ENCODE peak calls at places on chromosome 3, in ten cellular contexts. L is suprapubic skin, H is NB4, T is B cell, W is foreskin fibroblast, B is MM.1S, F is OCI-LY7, C is Caco-2, Y is GM13976, X is cardiac muscle cell. P is an unnamed sample.

GRCh38 chr3:128277378-128278049 is 124.2 kb downstream of the EEFSEC start:
- DNase-seq in W (no peak), Y (no peak), F (no peak), B (no peak), T (no peak), C (no peak), L (peak), H (no peak), X (no peak), P (no peak)

GRCh38 chr3:150376001-150376848 is 31.9 kb upstream of the TSC22D2 start:
- DNase-seq in X (peak), H (peak), W (peak), C (peak), Y (no peak), L (no peak), B (no peak), F (no peak), T (no peak), P (no peak)

GRCh38 chr3:183203670-183204069 is 41.1 kb upstream of the LAMP3 start:
- DNase-seq in C (no peak), X (no peak), Y (no peak), W (no peak), L (no peak), H (no peak), F (no peak), T (no peak), B (no peak), P (no peak)

GRCh38 chr3:31343075-31343474 is 189.7 kb upstream of the STT3B start:
- DNase-seq in Y (no peak), W (peak), H (no peak), X (no peak), F (no peak), C (no peak), T (no peak), B (no peak), L (no peak), P (no peak)

GRCh38 chr3:78992830-78993229 is 775.0 kb downstream of the ROBO1 start:
- DNase-seq in L (no peak), Y (no peak), W (no peak), X (no peak), T (no peak), C (no peak), F (no peak), B (no peak), H (no peak), P (no peak)

GRCh38 chr3:114299421-114299820 is 5.6 kb downstream of the TIGIT start:
- DNase-seq in L (no peak), H (peak), X (peak), F (no peak), W (peak), B (no peak), T (peak), C (peak), Y (no peak), P (no peak)

GRCh38 chr3:146503459-146504202 is 34.3 kb upstream of the PLSCR2 start:
- DNase-seq in Y (peak), X (no peak), B (no peak), C (peak), T (no peak), L (no peak), H (peak), W (peak), F (no peak), P (peak)

GRCh38 chr3:119294889-119295769 is 946 bp downstream of the ARHGAP31 start:
- DNase-seq in F (peak), L (peak), B (peak), C (peak), X (peak), H (peak), W (peak), Y (peak), T (peak), P (peak)

GRCh38 chr3:72629191-72629611 is 219.0 kb downstream of the SHQ1 start:
- DNase-seq in X (no peak), C (no peak), L (no peak), B (no peak), H (peak), T (peak), W (no peak), Y (peak), F (peak), P (peak)

GRCh38 chr3:9135930-9136525 is 113.4 kb downstream of the SRGAP3 start:
- DNase-seq in C (no peak), Y (no peak), H (no peak), L (no peak), B (no peak), F (no peak), X (peak), T (no peak), W (no peak), P (peak)

GRCh38 chr3:158093526-158093925 is 12.7 kb downstream of the SHOX2 start:
- DNase-seq in C (no peak), L (no peak), T (no peak), H (no peak), B (no peak), X (no peak), F (no peak), W (peak), Y (no peak), P (no peak)

GRCh38 chr3:158094235-158094916 is 11.8 kb downstream of the SHOX2 start:
- DNase-seq in L (no peak), B (no peak), W (no peak), Y (peak), X (no peak), H (no peak), T (no peak), F (no peak), C (no peak), P (peak)

GRCh38 chr3:158094917-158095301 is 11.3 kb downstream of the SHOX2 start:
- DNase-seq in T (peak), L (no peak), X (no peak), C (no peak), B (no peak), F (no peak), Y (peak), W (no peak), H (no peak), P (peak)

GRCh38 chr3:158095302-158095997 is 10.8 kb downstream of the SHOX2 start:
- DNase-seq in Y (peak), X (no peak), H (no peak), W (no peak), T (no peak), C (no peak), L (no peak), B (no peak), F (no peak), P (peak)

DNA sequence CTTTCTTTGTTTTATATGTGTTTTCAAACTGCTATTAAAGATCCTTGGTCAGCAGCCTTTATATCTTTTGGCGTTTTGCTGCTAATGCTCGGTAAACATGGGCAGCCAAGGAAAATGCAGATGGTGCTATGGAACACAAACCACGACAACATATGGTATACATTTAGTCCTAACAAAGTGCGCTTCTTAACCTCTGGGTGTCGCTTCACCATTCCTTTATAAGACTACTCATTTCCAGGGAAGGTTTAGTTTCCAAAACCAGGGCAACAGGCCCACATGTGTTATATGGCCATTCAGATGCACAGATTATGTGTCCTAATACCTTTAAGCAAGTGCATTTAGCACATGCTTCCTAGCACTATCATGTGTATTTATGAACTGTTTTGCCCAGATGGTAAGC is 14.7 kb downstream of the SHOX2 start:
- DNase-seq in W (peak), H (no peak), X (no peak), C (no peak), F (no peak), L (no peak), T (no peak), Y (no peak), B (no peak), P (no peak)
- TF ChIP-seq CTCF in W (peak), H (no peak), X (peak), C (peak), F (no peak), L (no peak), T (no peak), Y (no peak), B (no peak), P (peak)

DNA sequence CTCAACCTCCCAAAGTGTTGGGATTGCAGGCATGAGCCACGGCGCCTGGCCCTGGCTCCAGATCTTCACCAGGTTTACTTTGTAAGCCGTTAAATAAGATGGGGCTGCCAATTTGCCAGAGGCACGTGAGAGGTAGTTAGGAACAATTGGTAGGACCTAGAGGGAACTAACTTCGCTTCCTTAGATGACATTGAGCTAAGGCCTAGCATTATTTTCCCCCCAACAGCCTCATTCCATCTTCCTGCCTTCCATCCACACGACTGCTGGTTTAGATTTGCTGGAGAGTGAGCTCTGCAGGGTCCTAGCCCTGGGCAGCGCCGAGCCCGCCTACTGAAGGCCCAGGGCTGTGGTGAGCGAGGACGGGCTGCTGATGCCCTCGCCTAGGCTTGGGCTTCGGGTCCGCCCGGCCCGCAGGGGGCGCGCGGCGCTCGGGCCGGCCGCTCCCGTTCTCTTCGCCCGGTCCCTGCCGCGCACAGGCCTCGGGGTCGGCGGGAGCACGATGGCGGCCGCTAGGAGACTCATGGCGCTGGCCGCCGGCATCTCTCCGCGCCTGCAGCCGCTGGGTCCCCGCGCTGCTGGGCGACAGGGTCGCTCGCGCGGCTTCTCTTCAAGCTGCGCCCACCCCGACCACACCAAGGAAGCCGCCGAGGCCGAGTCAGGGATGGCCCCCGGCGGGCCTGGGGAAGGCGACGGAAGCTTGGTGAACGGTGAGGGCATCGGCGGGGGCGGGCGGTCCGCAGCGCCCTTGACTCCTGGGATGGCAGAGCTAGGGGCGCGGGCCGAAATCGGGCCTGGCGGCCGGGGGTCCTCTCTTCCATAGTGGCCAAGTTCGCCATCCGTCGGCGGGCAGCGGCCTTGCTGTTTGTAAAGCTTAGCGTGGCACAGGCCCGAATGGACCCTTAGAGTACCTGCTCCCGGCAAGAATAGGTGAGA is 21.9 kb downstream of the DHX30 start:
- DNase-seq in X (peak), T (peak), W (peak), L (peak), C (peak), H (peak), F (peak), B (peak), Y (peak), P (peak)
- TF ChIP-seq CTCF in X (peak), T (peak), W (peak), L (peak), C (peak), H (peak), F (peak), B (peak), Y (peak), P (peak)

DNA sequence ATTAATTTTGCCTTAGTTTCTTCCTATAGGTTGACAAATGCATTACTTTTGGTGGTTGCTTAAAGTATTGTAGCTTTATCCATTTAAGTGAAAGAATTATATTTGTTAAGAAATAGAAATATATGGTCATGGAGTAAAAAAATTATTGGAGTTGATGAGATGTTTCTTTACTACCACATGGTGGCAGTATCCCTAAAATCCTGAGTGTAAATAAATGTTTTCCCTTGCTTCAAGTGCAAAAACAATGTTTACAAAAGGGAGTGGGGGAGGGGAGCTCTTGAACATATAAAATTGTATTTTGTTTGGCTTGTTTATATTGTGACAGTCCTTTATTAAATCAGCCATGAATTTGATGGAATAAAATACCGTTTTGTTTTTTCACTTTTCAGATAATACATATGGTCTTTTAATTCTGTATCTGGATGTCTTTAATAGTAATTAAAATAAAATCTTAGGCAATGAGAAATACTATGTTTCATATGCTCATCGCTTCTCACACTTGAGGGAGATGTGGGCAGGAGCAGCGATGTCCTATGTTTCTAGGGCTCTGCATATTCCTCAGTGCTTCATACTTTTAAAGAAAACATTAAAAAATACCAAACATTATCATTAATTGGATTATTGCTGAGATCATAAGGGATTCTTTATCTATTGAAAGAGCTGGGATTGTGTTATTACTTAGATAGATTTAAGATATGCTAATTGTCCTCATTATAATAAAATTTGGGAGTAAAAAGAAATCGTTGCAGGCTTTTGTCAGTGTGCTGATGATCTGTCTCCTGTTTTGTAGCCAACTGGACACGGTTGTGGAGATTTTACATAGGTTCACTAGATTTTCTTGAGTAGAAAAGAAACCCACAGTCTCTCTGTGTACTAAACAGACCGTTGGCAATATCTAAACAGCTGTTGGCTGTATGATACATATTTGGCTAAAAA is 349.7 kb downstream of the TUSC7 start:
- DNase-seq in F (peak), L (no peak), Y (no peak), B (peak), W (peak), C (peak), T (no peak), H (peak), X (peak), P (no peak)
- TF ChIP-seq CTCF in F (peak), L (peak), Y (no peak), B (peak), W (peak), C (peak), T (no peak), H (peak), X (peak), P (peak)

GRCh38 chr3:49654176-49654825 is 19.9 kb upstream of the APEH start:
- DNase-seq in Y (no peak), F (no peak), L (no peak), H (no peak), W (no peak), T (no peak), C (no peak), B (no peak), X (no peak), P (no peak)

GRCh38 chr3:49654955-49655556 is 19.1 kb upstream of the APEH start:
- DNase-seq in W (no peak), L (no peak), T (no peak), Y (no peak), F (no peak), H (no peak), B (peak), C (no peak), X (no peak), P (no peak)

GRCh38 chr3:49657208-49657915 is 16.8 kb upstream of the APEH start:
- DNase-seq in L (no peak), T (no peak), X (no peak), H (no peak), F (no peak), Y (no peak), B (no peak), C (no peak), W (no peak), P (no peak)

GRCh38 chr3:49655731-49656285 is 18.3 kb upstream of the APEH start:
- DNase-seq in C (no peak), X (no peak), H (no peak), F (no peak), Y (no peak), T (no peak), L (no peak), B (no peak), W (no peak), P (no peak)

GRCh38 chr3:49656541-49657112 is 17.5 kb upstream of the APEH start:
- DNase-seq in X (no peak), W (peak), Y (no peak), B (no peak), C (peak), L (no peak), T (no peak), H (peak), F (no peak), P (no peak)
- TF ChIP-seq CTCF in X (peak), W (no peak), Y (no peak), B (peak), C (peak), L (no peak), T (no peak), H (no peak), F (no peak), P (no peak)

DNA sequence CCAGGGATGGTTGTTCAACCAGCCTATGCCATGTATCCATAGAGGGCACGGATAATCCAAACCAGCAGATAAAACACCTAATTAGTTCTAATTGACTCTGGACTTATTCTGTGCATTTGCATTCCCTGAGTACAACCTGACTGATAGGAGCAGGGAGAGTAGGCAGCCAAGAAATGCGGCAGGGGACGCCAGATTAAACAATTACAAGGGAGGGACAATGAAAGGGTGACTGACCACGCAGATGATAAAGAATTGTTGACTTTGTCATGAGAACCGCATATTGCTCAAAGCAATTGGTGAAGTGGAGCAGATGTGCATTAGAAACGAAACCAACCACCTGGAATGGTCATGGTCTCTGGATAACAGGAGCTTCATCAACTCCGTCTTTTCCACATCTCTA is 369.1 kb upstream of the FRG2C start:
- DNase-seq in C (no peak), X (no peak), L (no peak), Y (no peak), W (no peak), H (no peak), T (no peak), B (no peak), F (no peak), P (no peak)
- TF ChIP-seq CTCF in C (no peak), X (no peak), L (no peak), Y (no peak), W (no peak), H (no peak), T (no peak), B (no peak), F (no peak), P (no peak)

GRCh38 chr3:25468866-25469319 is 40.8 kb downstream of the RARB start:
- DNase-seq in T (no peak), W (peak), C (no peak), F (no peak), Y (no peak), L (peak), X (peak), B (no peak), H (no peak), P (no peak)
- TF ChIP-seq CTCF in T (no peak), W (peak), C (peak), F (no peak), Y (no peak), L (peak), X (peak), B (no peak), H (no peak), P (no peak)

GRCh38 chr3:5728085-5728484 is 540.6 kb downstream of the EDEM1 start:
- DNase-seq in F (no peak), W (no peak), L (no peak), C (no peak), B (no peak), T (no peak), X (no peak), Y (no peak), H (no peak), P (no peak)

GRCh38 chr3:5731100-5731499 is 543.6 kb downstream of the EDEM1 start:
- DNase-seq in B (no peak), W (no peak), L (no peak), H (peak), C (peak), X (no peak), T (no peak), F (peak), Y (peak), P (peak)

GRCh38 chr3:5732081-5732480 is 544.6 kb downstream of the EDEM1 start:
- DNase-seq in B (no peak), L (no peak), X (no peak), C (no peak), T (no peak), W (no peak), Y (no peak), F (no peak), H (no peak), P (no peak)

GRCh38 chr3:5726618-5727017 is 539.1 kb downstream of the EDEM1 start:
- DNase-seq in H (no peak), T (no peak), B (no peak), L (no peak), X (no peak), Y (no peak), F (no peak), W (no peak), C (no peak), P (no peak)

DNA sequence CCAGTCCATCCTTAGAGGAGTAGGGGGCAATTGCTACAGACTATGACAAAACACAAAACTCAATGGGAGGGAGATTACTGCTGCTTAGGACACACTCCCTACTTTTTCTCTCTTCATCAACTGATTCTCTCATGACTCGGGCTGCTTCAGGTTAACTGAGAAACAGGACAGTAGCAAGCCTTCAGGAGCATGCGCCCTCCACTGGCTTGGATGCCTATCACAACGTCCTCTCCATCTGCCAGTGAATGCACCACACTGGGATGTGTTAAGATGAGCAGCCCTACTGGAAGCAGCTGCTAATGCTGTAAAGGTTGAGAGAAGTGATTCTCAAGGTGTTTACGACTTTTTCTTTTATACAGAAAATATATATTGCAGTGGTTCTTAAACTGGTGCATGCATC is 542.3 kb downstream of the EDEM1 start:
- DNase-seq in T (no peak), F (peak), X (no peak), L (no peak), H (peak), C (peak), Y (no peak), B (no peak), W (no peak), P (no peak)
- TF ChIP-seq CTCF in T (no peak), F (peak), X (no peak), L (no peak), H (no peak), C (no peak), Y (no peak), B (no peak), W (no peak), P (no peak)

DNA sequence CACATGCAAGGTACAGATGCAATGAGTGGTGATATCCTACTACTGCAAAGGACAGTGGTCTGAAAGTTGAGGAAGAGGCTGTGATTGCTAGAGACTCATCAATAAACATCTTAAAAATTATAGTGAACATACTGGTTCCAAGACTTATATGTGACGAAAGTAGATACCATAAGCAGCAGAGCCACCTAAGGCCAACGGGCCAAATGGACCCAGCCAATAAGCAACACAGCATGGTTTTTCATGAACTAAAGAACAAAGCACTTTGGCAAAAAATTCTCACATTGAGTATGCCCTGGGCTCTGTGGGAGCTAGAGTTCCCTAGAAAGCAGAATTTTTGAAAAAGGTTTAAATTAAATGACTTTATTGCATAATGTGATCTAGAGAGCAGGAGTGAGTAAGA is 272.1 kb downstream of the SI start:
- DNase-seq in X (no peak), L (no peak), F (no peak), T (no peak), H (peak), Y (no peak), C (peak), W (no peak), B (no peak), P (no peak)
- TF ChIP-seq CTCF in X (no peak), L (no peak), F (no peak), T (no peak), H (no peak), Y (no peak), C (peak), W (no peak), B (peak), P (no peak)

P was measured in GM13977.